ENCODE peak calls at places on chromosomes 11 and 22, in ten cellular contexts. D is IMR-90; B is CD8-positive, alpha-beta T cell; I is right lobe of liver; G is lower lobe of right lung; C is stomach; L is colonic mucosa; T is endodermal cell; V is osteoblast; S is lung. J is an unnamed sample.

GRCh38 chr11:39365809-39366436 is 2093.5 kb downstream of the LRRC4C start:
- DNase-seq in D (no peak), B (no peak), I (no peak), G (no peak), C (no peak), L (no peak), T (no peak), V (no peak), S (no peak), J (peak; percentile 19)

GRCh38 chr11:116695657-116696254 is 77.0 kb downstream of the BUD13 start:
- DNase-seq in D (no peak), B (no peak), I (no peak), G (no peak), C (no peak), L (no peak), T (no peak), V (no peak), S (no peak), J (no peak)

GRCh38 chr11:46332568-46333128 is 14.6 kb upstream of the DGKZ start:
- DNase-seq in D (no peak), B (no peak), I (no peak), G (peak; percentile 45), C (no peak), L (no peak), T (peak; percentile 81), V (no peak), S (no peak), J (peak; percentile 67)

GRCh38 chr11:96013459-96014213 is 89.7 kb upstream of the MTMR2 start:
- DNase-seq in D (no peak), B (no peak), I (no peak), G (no peak), C (no peak), L (no peak), T (peak; percentile 64), V (no peak), S (no peak), J (no peak)

GRCh38 chr22:44424867-44425351 is 73.1 kb downstream of the RTL6 start:
- DNase-seq in D (no peak), B (no peak), I (no peak), G (no peak), C (no peak), L (no peak), T (peak; percentile 45), V (no peak), S (no peak), J (no peak)

GRCh38 chr22:33393432-33393831 is 335.3 kb upstream of the SYN3 start:
- DNase-seq in D (no peak), B (no peak), I (peak; percentile 79), G (no peak), C (no peak), L (no peak), T (no peak), V (no peak), S (no peak), J (no peak)

GRCh38 chr11:65826972-65827773 is 6.6 kb upstream of the SNX32 start:
- DNase-seq in D (no peak), B (no peak), I (no peak), G (no peak), C (no peak), L (no peak), T (no peak), V (no peak), S (no peak), J (no peak)

GRCh38 chr11:61103851-61104423 is 1.6 kb downstream of the CD5 start:
- DNase-seq in D (no peak), B (no peak), I (no peak), G (no peak), C (no peak), L (no peak), T (no peak), V (peak; percentile 50), S (no peak), J (no peak)

GRCh38 chr22:47625013-47625385 is 862.5 kb downstream of the TBC1D22A start:
- DNase-seq in D (no peak), B (no peak), I (no peak), G (no peak), C (no peak), L (no peak), T (no peak), V (no peak), S (peak; percentile 19), J (no peak)
- H3K9me3 ChIP-seq in D (peaks cover 83% of the 10 kb centered on the region), B (no peaks in the 10 kb centered on the region), I (no peaks in the 10 kb centered on the region), G (no peaks in the 10 kb centered on the region), C (no peaks in the 10 kb centered on the region), L (no peaks in the 10 kb centered on the region), T (no peaks in the 10 kb centered on the region), V (peaks cover 12% of the 10 kb centered on the region), S (no peaks in the 10 kb centered on the region), J (peaks cover 4% of the 10 kb centered on the region)

GRCh38 chr22:47290706-47291430 is 528.4 kb downstream of the TBC1D22A start:
- DNase-seq in D (no peak), B (no peak), I (no peak), G (no peak), C (no peak), L (no peak), T (no peak), V (peak; percentile 62), S (no peak), J (no peak)

GRCh38 chr22:47291565-47292495 is 529.4 kb downstream of the TBC1D22A start:
- DNase-seq in D (no peak), B (no peak), I (no peak), G (no peak), C (no peak), L (no peak), T (no peak), V (peak; percentile 31), S (no peak), J (no peak)

GRCh38 chr22:47288640-47289039 is 526.2 kb downstream of the TBC1D22A start:
- DNase-seq in D (no peak), B (no peak), I (no peak), G (no peak), C (no peak), L (no peak), T (no peak), V (no peak), S (no peak), J (no peak)

GRCh38 chr22:47287516-47287915 is 525.1 kb downstream of the TBC1D22A start:
- DNase-seq in D (no peak), B (no peak), I (no peak), G (no peak), C (no peak), L (no peak), T (no peak), V (peak; percentile 68), S (no peak), J (no peak)

GRCh38 chr22:47289316-47289985 is 527.0 kb downstream of the TBC1D22A start:
- DNase-seq in D (no peak), B (no peak), I (peak; percentile 37), G (no peak), C (no peak), L (no peak), T (no peak), V (peak; percentile 70), S (no peak), J (no peak)
- H3K9me3 ChIP-seq in D (peaks cover 4% of the 10 kb centered on the region), B (no peaks in the 10 kb centered on the region), I (no peaks in the 10 kb centered on the region), G (no peaks in the 10 kb centered on the region), C (no peaks in the 10 kb centered on the region), L (no peaks in the 10 kb centered on the region), T (peaks cover 51% of the 10 kb centered on the region), V (no peaks in the 10 kb centered on the region), S (no peaks in the 10 kb centered on the region), J (no peaks in the 10 kb centered on the region)

GRCh38 chr22:49347376-49347775 is 480.3 kb downstream of the BRD1 start:
- DNase-seq in D (no peak), B (no peak), I (no peak), G (peak; percentile 8), C (no peak), L (no peak), T (no peak), V (no peak), S (no peak), J (no peak)
- H3K9me3 ChIP-seq in D (peaks cover 52% of the 10 kb centered on the region), B (no peaks in the 10 kb centered on the region), I (no peaks in the 10 kb centered on the region), G (no peaks in the 10 kb centered on the region), C (no peaks in the 10 kb centered on the region), L (no peaks in the 10 kb centered on the region), T (no peaks in the 10 kb centered on the region), V (peaks cover 2% of the 10 kb centered on the region), S (no peaks in the 10 kb centered on the region), J (no peaks in the 10 kb centered on the region)

DNA sequence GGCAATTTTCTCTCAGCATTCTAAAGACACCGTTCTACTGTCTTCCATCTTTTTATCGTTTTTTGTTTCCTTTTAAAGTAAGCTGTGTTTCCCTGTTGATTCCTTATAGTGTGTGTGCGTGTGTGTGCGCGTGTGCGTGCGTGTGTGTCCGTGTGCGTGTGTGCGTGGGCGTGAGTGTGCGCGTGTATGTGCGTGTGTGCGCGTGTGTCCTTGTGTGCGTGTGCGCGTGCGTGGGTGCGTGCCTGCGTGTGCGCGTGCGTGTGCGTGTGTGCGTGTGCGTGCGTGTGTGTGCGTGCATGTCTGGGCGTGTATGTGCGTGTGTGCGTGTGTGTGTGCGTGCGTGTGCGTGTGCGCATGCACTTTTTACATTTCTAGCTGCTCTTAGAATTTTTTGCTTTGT is 1033.7 kb downstream of the BRD1 start:
- DNase-seq in D (no peak), B (no peak), I (no peak), G (no peak), C (no peak), L (no peak), T (peak; percentile 12), V (no peak), S (no peak), J (no peak)
- H3K9me3 ChIP-seq in D (peaks cover 34% of the 10 kb centered on the region), B (no peaks in the 10 kb centered on the region), I (no peaks in the 10 kb centered on the region), G (no peaks in the 10 kb centered on the region), C (peaks cover 5% of the 10 kb centered on the region), L (no peaks in the 10 kb centered on the region), T (no peaks in the 10 kb centered on the region), V (peaks cover 2% of the 10 kb centered on the region), S (no peaks in the 10 kb centered on the region), J (no peaks in the 10 kb centered on the region)

GRCh38 chr11:14974021-14974698 is 2.0 kb upstream of the CALCA start:
- DNase-seq in D (no peak), B (no peak), I (no peak), G (no peak), C (no peak), L (no peak), T (peak; percentile 82), V (peak; percentile 80), S (no peak), J (peak; percentile 37)

GRCh38 chr11:14973621-14974020 is 1.5 kb upstream of the CALCA start:
- DNase-seq in D (peak; percentile 4), B (no peak), I (no peak), G (no peak), C (no peak), L (no peak), T (peak; percentile 82), V (no peak), S (no peak), J (peak; percentile 36)

GRCh38 chr11:14972581-14973490 is 685 bp upstream of the CALCA start:
- DNase-seq in D (no peak), B (no peak), I (no peak), G (no peak), C (no peak), L (no peak), T (peak; percentile 53), V (peak; percentile 55), S (no peak), J (no peak)

GRCh38 chr11:14969922-14970323 is 2.2 kb downstream of the CALCA start:
- DNase-seq in D (peak; percentile 7), B (no peak), I (peak; percentile 63), G (no peak), C (peak; percentile 37), L (peak; percentile 47), T (peak; percentile 97), V (peak; percentile 39), S (no peak), J (peak; percentile 33)

GRCh38 chr11:14971865-14972580 is at the start of gene CALCA:
- DNase-seq in D (no peak), B (no peak), I (peak; percentile 61), G (no peak), C (no peak), L (no peak), T (peak; percentile 75), V (peak; percentile 50), S (no peak), J (peak; percentile 19)
- H3K9me3 ChIP-seq in D (no peaks in the 10 kb centered on the region), B (no peaks in the 10 kb centered on the region), I (no peaks in the 10 kb centered on the region), G (no peaks in the 10 kb centered on the region), C (no peaks in the 10 kb centered on the region), L (no peaks in the 10 kb centered on the region), T (no peaks in the 10 kb centered on the region), V (no peaks in the 10 kb centered on the region), S (no peaks in the 10 kb centered on the region), J (no peaks in the 10 kb centered on the region)